ENCODE peak calls at places on chromosomes 16 and 17, in six cellular contexts. E is HFFc6; P is naive B cell; L is activated CD4-positive, alpha-beta T cell treated with anti-CD3 and anti-CD28 coated beads, Interleukin-2, amount 50 U/mL, for 24 hours; B is fibroblast of pulmonary artery; T is stimulated activated CD4-positive, alpha-beta T cell treated with anti-CD3 and anti-CD28 coated beads, TNF-alpha, amount 100 ng/mL, for 1 hour. C is an unnamed sample.

GRCh38 chr16:4780235-4780634 is 7.9 kb downstream of the SEPTIN12 start:
- DNase-seq in E (no peak), P (no peak), L (no peak), B (no peak), T (no peak), C (no peak)

GRCh38 chr17:47687748-47688147 is 6.2 kb upstream of the TBKBP1 start:
- DNase-seq in E (no peak), P (no peak), L (no peak), B (no peak), T (no peak), C (no peak)

GRCh38 chr17:38455288-38455915 is 27.1 kb downstream of the ARHGAP23 start:
- DNase-seq in E (no peak), P (no peak), L (no peak), B (no peak), T (no peak), C (no peak)

GRCh38 chr16:77647726-77648125 is 74.6 kb upstream of the NUDT7 start:
- DNase-seq in E (no peak), P (no peak), L (no peak), B (no peak), T (no peak), C (no peak)

GRCh38 chr16:15435216-15435864 is 952 bp downstream of the BMERB1 start:
- DNase-seq in E (no peak), P (no peak), L (no peak), B (no peak), T (no peak), C (no peak)

GRCh38 chr17:8226536-8227237 is 16.3 kb upstream of the AURKB start:
- DNase-seq in E (peak), P (peak), L (peak), B (peak), T (no peak), C (peak)

GRCh38 chr17:40915721-40916256 is 21.7 kb downstream of the KRT23 start:
- DNase-seq in E (peak), P (no peak), L (no peak), B (peak), T (no peak), C (no peak)

GRCh38 chr16:27811881-27812280 is 251.6 kb downstream of the GSG1L start:
- DNase-seq in E (no peak), P (no peak), L (no peak), B (no peak), T (no peak), C (no peak)

GRCh38 chr17:38907930-38908675 is 17.3 kb upstream of the LASP1NB start:
- DNase-seq in E (no peak), P (no peak), L (no peak), B (no peak), T (no peak), C (no peak)

GRCh38 chr17:72135546-72136325 is 14.9 kb downstream of the SOX9 start:
- DNase-seq in E (no peak), P (no peak), L (no peak), B (peak), T (no peak), C (no peak)

GRCh38 chr17:6352016-6352415 is 82.9 kb downstream of the AIPL1 start:
- DNase-seq in E (no peak), P (no peak), L (no peak), B (no peak), T (no peak), C (no peak)